ENCODE peak calls at places on chromosomes 7 and 10, in five cellular contexts. O, D, S, I and V are unnamed samples.
A peak's percentile ranks its signal among the peaks of the same experiment; 100 is the strongest.

GRCh38 chr10:17001961-17002749 is 127.5 kb downstream of the CUBN start:
- DNase-seq in O (no peak), D (no peak), S (no peak), I (no peak), V (no peak)

GRCh38 chr7:30941582-30942310 is 22.0 kb upstream of the GHRHR start:
- DNase-seq in O (peak; percentile 20), D (no peak), S (no peak), I (no peak), V (no peak)

GRCh38 chr10:80163741-80164341 is 31.3 kb downstream of the PLAC9 start:
- DNase-seq in O (no peak), D (no peak), S (no peak), I (no peak), V (no peak)

GRCh38 chr7:34075976-34076375 is 170.6 kb downstream of the BMPER start:
- DNase-seq in O (no peak), D (no peak), S (no peak), I (no peak), V (no peak)

GRCh38 chr10:37727491-37728352 is 129.7 kb downstream of the ZNF248 start:
- DNase-seq in O (no peak), D (no peak), S (no peak), I (no peak), V (no peak)

GRCh38 chr10:48651293-48651692 is 33.4 kb upstream of the WDFY4 start:
- DNase-seq in O (no peak), D (no peak), S (no peak), I (no peak), V (no peak)

GRCh38 chr7:131843862-131844261 is 287.4 kb upstream of the PODXL start:
- DNase-seq in O (no peak), D (no peak), S (no peak), I (no peak), V (peak; percentile 46)

GRCh38 chr10:133438711-133439273 is 14.4 kb upstream of the SPRN start:
- DNase-seq in O (peak; percentile 17), D (peak; percentile 51), S (no peak), I (peak; percentile 16), V (peak; percentile 40)

GRCh38 chr7:13989138-13989943 is at the start of gene ETV1:
- DNase-seq in O (peak; percentile 14), D (peak; percentile 80), S (peak; percentile 81), I (no peak), V (peak; percentile 76)
- TF ChIP-seq TAF1 in O (no peak), D (peak; percentile 75), S (peak; percentile 87), I (no peak), V (peak; percentile 36)

DNA sequence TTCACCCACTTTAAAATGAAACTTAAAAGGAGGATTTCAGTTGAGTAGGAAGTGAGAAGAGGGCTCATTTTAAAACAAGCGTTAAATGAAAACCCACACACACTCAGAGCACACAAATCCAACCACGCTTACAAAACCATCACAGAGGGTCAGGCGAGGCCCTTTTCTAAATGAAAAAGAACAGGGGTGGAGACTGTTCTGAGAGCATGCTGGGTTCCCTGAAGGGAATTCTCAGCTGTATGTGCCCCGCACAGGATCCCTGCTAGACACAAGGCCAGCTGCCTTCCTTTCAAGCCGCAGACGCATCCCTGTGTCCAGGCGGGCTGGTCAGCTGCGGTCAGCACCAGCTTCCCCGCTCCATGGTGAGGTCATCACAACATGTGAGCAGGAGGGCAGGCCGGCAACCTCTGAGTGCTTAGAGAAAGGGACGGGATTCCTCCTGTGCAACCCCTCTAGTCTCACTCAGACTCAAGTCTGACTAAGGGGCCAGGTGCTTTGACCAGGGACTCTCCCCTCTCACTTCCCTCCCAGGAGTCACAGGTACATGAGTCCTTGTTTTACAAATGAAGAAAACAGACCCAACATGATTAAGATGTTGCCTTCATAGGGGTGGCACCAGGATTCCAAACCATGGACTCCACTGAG is 111.9 kb downstream of the EGFR start:
- DNase-seq in O (no peak), D (no peak), S (no peak), I (no peak), V (no peak)
- H3K4me1 ChIP-seq in O (peaks cover 69% of the 10 kb centered on the region), D (peaks cover 15% of the 10 kb centered on the region), S (no peaks in the 10 kb centered on the region), I (peaks cover 3% of the 10 kb centered on the region), V (peaks cover 65% of the 10 kb centered on the region)

DNA sequence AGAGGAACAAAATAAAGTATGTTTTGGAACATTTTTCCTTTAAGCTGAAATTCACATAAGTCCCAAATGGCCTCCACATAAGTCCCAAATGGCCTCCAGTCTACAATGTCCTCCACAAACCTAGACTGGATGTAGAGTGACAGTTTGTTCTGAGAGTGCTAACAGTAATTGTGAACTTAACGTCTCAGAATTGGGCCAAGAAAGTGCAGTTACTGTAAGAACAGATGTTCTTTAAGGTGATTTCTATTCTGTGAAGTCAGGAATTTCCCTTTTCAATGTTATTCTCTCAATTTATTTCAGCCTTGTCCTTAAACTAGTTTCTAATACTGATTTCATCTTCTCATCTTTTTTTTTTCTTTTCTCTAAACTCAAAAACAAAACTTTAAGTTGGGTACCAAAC is 188.7 kb upstream of the SEMA3E start:
- DNase-seq in O (no peak), D (no peak), S (no peak), I (peak; percentile 1), V (no peak)
- TF ChIP-seq TAF1 in O (no peak), D (no peak), S (no peak), I (no peak), V (no peak)

GRCh38 chr7:96645084-96645483 is 64.6 kb downstream of the SEM1 start:
- DNase-seq in O (no peak), D (no peak), S (no peak), I (no peak), V (no peak)

GRCh38 chr7:96649981-96650380 is 59.7 kb downstream of the SEM1 start:
- DNase-seq in O (no peak), D (no peak), S (no peak), I (no peak), V (no peak)

GRCh38 chr7:96654630-96655188 is 54.9 kb downstream of the SEM1 start:
- DNase-seq in O (no peak), D (no peak), S (no peak), I (no peak), V (no peak)

DNA sequence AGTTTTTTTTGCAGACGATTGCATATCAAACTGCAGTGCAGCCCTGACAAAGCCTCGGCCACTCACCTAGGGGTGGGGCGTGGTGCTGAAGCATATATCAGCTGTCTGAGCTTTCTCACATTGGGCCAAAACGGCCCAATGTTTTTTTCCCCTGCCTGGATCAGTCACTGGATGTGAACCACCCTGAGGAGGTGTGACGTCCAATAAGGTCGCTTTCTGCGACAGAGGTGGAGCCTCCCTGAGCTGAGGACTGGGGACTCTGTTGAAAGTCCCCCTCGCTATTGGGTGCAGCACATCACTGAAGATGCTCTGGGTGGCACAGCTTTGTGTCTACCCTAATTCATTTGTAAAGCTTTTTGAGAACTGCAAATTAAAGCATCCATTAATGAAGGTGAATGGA is 60.9 kb downstream of the SEM1 start:
- DNase-seq in O (no peak), D (no peak), S (no peak), I (no peak), V (no peak)
- H3K4me1 ChIP-seq in O (no peaks in the 10 kb centered on the region), D (no peaks in the 10 kb centered on the region), S (peaks cover 2% of the 10 kb centered on the region), I (no peaks in the 10 kb centered on the region), V (no peaks in the 10 kb centered on the region)

DNA sequence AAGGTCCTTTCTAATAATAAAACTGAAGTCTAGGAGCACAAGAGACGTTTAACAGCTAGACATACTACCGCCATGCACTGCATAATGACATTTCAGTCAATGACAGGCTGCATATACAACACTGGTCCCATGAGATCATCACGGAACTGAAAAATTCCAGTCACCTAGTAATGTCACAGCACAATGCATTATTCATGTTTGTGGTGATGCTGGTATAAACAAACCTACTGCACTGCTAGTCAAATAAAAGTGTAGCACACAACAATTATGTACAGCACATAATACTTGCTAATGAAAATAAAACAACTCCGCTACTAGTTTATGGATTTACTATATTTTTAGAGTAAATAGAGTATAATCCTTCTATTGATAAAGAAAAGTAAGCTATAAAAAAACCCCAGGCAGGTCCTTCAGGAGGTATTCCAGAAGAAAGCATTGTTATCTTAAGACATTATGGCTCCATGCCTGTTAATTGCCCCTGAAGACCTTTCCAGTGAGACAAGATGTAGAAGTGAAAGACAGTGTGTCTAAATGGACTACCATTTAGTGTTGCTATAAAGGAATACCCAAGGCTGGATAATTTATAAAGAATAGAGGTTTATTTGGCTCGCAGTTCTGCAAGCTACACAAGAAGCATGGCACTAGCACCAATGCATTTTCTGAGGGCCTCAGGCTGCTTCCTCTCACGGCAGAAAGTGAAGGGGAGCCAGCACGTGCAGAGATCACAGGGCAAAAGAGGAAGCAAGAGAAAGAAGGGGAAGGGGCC is 47.1 kb downstream of the HIBADH start:
- DNase-seq in O (no peak), D (no peak), S (no peak), I (no peak), V (no peak)
- TF ChIP-seq TAF1 in O (no peak), D (no peak), S (no peak), I (no peak), V (no peak)

GRCh38 chr7:47534322-47535032 is 47.4 kb downstream of the TNS3 start:
- DNase-seq in O (no peak), D (no peak), S (no peak), I (no peak), V (peak; percentile 51)
- H3K4me1 ChIP-seq in O (peaks cover 96% of the 10 kb centered on the region), D (no peaks in the 10 kb centered on the region), S (peaks cover 28% of the 10 kb centered on the region), I (no peaks in the 10 kb centered on the region), V (peaks cover 9% of the 10 kb centered on the region)

DNA sequence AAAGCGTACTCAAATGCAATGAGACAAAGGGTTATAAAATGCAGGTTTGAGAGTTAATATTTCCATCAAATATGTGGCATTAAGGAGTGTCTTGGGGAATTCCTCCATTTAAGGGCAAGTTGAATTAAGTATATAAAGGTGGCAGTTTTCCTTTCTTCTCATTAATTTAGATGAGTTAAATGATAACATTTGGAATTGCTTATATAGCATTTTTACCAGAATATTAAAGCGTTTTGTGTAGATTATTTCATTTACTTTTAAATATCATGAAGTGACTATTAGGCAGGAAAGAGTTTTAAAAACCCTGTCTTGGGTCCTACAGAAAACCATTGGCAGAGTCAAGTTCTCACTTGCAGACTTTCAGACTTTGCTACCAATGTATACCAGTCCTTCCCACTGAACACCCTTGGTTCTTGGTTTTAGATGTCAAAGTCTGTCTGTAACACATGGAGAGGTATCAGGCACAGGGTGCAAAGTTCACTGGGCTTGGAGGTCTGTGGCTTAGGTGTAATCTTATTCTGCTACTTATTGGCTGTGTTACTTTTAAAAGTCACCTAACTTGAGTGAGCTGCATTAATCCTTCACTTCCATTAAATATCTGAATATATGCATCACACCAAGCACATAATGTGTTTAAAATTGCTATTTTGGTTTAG is 51.0 kb downstream of the ASB4 start:
- DNase-seq in O (peak; percentile 20), D (no peak), S (no peak), I (no peak), V (no peak)
- TF ChIP-seq TAF1 in O (no peak), D (no peak), S (no peak), I (no peak), V (no peak)